ENCODE peak calls at places on chromosomes 13 and 19, in four cellular contexts. One of them, this sample, is unnamed.

GRCh38 chr19:38496603-38497487 is 63.4 kb downstream of the RYR1 start:
- DNase-seq in SK-N-MC: no peak
- DNase-seq in GM23338: no peak
- DNase-seq in HCT116: peak
- DNase-seq in this sample: no peak

GRCh38 chr13:111900390-111901180 is 166.4 kb upstream of the SOX1 start:
- DNase-seq in SK-N-MC: no peak
- DNase-seq in GM23338: no peak
- DNase-seq in HCT116: no peak
- DNase-seq in this sample: no peak

GRCh38 chr19:10566658-10567410 is 1.0 kb upstream of the KRI1 start:
- DNase-seq in SK-N-MC: no peak
- DNase-seq in GM23338: no peak
- DNase-seq in HCT116: no peak
- DNase-seq in this sample: no peak

GRCh38 chr19:51735759-51736449 is 12.1 kb upstream of the HAS1 start:
- DNase-seq in SK-N-MC: no peak
- DNase-seq in GM23338: no peak
- DNase-seq in HCT116: no peak
- DNase-seq in this sample: peak

GRCh38 chr19:22335716-22336115 is 49.5 kb downstream of the ZNF729 start:
- DNase-seq in SK-N-MC: no peak
- DNase-seq in GM23338: no peak
- DNase-seq in HCT116: no peak
- DNase-seq in this sample: no peak

GRCh38 chr13:87678353-87678752 is 7.2 kb downstream of the SLITRK5 start:
- DNase-seq in SK-N-MC: no peak
- DNase-seq in GM23338: no peak
- DNase-seq in HCT116: no peak
- DNase-seq in this sample: no peak

GRCh38 chr19:33388231-33388816 is 14.8 kb downstream of the CEBPG start:
- DNase-seq in SK-N-MC: no peak
- DNase-seq in GM23338: no peak
- DNase-seq in HCT116: no peak
- DNase-seq in this sample: no peak

GRCh38 chr13:75995966-75996365 is 359.8 kb downstream of the LMO7 start:
- DNase-seq in SK-N-MC: no peak
- DNase-seq in GM23338: no peak
- DNase-seq in HCT116: no peak
- DNase-seq in this sample: no peak

GRCh38 chr19:49854861-49855263 is 3.9 kb downstream of the PTOV1 start:
- DNase-seq in SK-N-MC: no peak
- DNase-seq in GM23338: no peak
- DNase-seq in HCT116: no peak
- DNase-seq in this sample: no peak

GRCh38 chr13:95552539-95553270 is at the start of gene CLDN10:
- DNase-seq in SK-N-MC: no peak
- DNase-seq in GM23338: peak
- DNase-seq in HCT116: no peak
- DNase-seq in this sample: no peak

GRCh38 chr19:343941-344624 is 513 bp downstream of the MIER2 start:
- DNase-seq in SK-N-MC: no peak
- DNase-seq in GM23338: peak
- DNase-seq in HCT116: no peak
- DNase-seq in this sample: peak

GRCh38 chr13:47904891-47905290 is 96.2 kb downstream of the SUCLA2 start:
- DNase-seq in SK-N-MC: no peak
- DNase-seq in GM23338: no peak
- DNase-seq in HCT116: no peak
- DNase-seq in this sample: no peak

GRCh38 chr13:49386664-49387063 is 57.2 kb downstream of the CAB39L start:
- DNase-seq in SK-N-MC: no peak
- DNase-seq in GM23338: no peak
- DNase-seq in HCT116: no peak
- DNase-seq in this sample: no peak

GRCh38 chr19:10421240-10421948 is 1.1 kb downstream of the PDE4A start:
- DNase-seq in SK-N-MC: no peak
- DNase-seq in GM23338: no peak
- DNase-seq in HCT116: no peak
- DNase-seq in this sample: no peak

GRCh38 chr19:5172859-5173577 is 167.6 kb downstream of the PTPRS start:
- DNase-seq in SK-N-MC: peak
- DNase-seq in GM23338: no peak
- DNase-seq in HCT116: peak
- DNase-seq in this sample: peak

GRCh38 chr19:35213678-35214632 is 14.6 kb downstream of the FAM187B start:
- DNase-seq in SK-N-MC: peak
- DNase-seq in GM23338: no peak
- DNase-seq in HCT116: peak
- DNase-seq in this sample: peak

GRCh38 chr19:43624933-43625332 is 5.5 kb upstream of the ZNF428 start:
- DNase-seq in SK-N-MC: no peak
- DNase-seq in GM23338: peak
- DNase-seq in HCT116: peak
- DNase-seq in this sample: peak

GRCh38 chr13:43305416-43305815 is 282.0 kb downstream of the DNAJC15 start:
- DNase-seq in SK-N-MC: no peak
- DNase-seq in GM23338: no peak
- DNase-seq in HCT116: no peak
- DNase-seq in this sample: peak

GRCh38 chr13:29561918-29562317 is 33.6 kb downstream of the SLC7A1 start:
- DNase-seq in SK-N-MC: no peak
- DNase-seq in GM23338: peak
- DNase-seq in HCT116: no peak
- DNase-seq in this sample: peak

GRCh38 chr19:1616396-1616795 is 11.1 kb upstream of the UQCR11 start:
- DNase-seq in SK-N-MC: no peak
- DNase-seq in GM23338: no peak
- DNase-seq in HCT116: no peak
- DNase-seq in this sample: peak

GRCh38 chr19:46232938-46233621 is 3.5 kb downstream of the IGFL1 start:
- DNase-seq in SK-N-MC: no peak
- DNase-seq in GM23338: no peak
- DNase-seq in HCT116: no peak
- DNase-seq in this sample: no peak

GRCh38 chr19:942133-942645 is 16.4 kb downstream of the ARID3A start:
- DNase-seq in SK-N-MC: no peak
- DNase-seq in GM23338: no peak
- DNase-seq in HCT116: no peak
- DNase-seq in this sample: no peak

GRCh38 chr13:50829896-50830295 is 13.6 kb downstream of the DLEU7 start:
- DNase-seq in SK-N-MC: no peak
- DNase-seq in GM23338: no peak
- DNase-seq in HCT116: no peak
- DNase-seq in this sample: no peak

GRCh38 chr13:98752111-98752941 is at the start of gene SLC15A1:
- DNase-seq in SK-N-MC: no peak
- DNase-seq in GM23338: peak
- DNase-seq in HCT116: no peak
- DNase-seq in this sample: no peak

GRCh38 chr13:98755116-98755515 is 2.6 kb upstream of the SLC15A1 start:
- DNase-seq in SK-N-MC: no peak
- DNase-seq in GM23338: no peak
- DNase-seq in HCT116: no peak
- DNase-seq in this sample: no peak

GRCh38 chr13:98755729-98756128 is 3.3 kb upstream of the SLC15A1 start:
- DNase-seq in SK-N-MC: no peak
- DNase-seq in GM23338: no peak
- DNase-seq in HCT116: no peak
- DNase-seq in this sample: no peak

GRCh38 chr13:98751397-98752110 is 918 bp downstream of the SLC15A1 start:
- DNase-seq in SK-N-MC: no peak
- DNase-seq in GM23338: peak
- DNase-seq in HCT116: no peak
- DNase-seq in this sample: peak

GRCh38 chr13:98752942-98753290 is 444 bp upstream of the SLC15A1 start:
- DNase-seq in SK-N-MC: no peak
- DNase-seq in GM23338: no peak
- DNase-seq in HCT116: no peak
- DNase-seq in this sample: no peak
- TF ChIP-seq EZH2 in SK-N-MC: no peak
- TF ChIP-seq EZH2 in GM23338: no peak
- TF ChIP-seq EZH2 in HCT116: no peak
- TF ChIP-seq EZH2 in this sample: peak

GRCh38 chr19:47444388-47444821 is 25.1 kb upstream of the MEIS3 start:
- DNase-seq in SK-N-MC: no peak
- DNase-seq in GM23338: peak
- DNase-seq in HCT116: no peak
- DNase-seq in this sample: no peak
- TF ChIP-seq EZH2 in SK-N-MC: no peak
- TF ChIP-seq EZH2 in GM23338: no peak
- TF ChIP-seq EZH2 in HCT116: no peak
- TF ChIP-seq EZH2 in this sample: peak

DNA sequence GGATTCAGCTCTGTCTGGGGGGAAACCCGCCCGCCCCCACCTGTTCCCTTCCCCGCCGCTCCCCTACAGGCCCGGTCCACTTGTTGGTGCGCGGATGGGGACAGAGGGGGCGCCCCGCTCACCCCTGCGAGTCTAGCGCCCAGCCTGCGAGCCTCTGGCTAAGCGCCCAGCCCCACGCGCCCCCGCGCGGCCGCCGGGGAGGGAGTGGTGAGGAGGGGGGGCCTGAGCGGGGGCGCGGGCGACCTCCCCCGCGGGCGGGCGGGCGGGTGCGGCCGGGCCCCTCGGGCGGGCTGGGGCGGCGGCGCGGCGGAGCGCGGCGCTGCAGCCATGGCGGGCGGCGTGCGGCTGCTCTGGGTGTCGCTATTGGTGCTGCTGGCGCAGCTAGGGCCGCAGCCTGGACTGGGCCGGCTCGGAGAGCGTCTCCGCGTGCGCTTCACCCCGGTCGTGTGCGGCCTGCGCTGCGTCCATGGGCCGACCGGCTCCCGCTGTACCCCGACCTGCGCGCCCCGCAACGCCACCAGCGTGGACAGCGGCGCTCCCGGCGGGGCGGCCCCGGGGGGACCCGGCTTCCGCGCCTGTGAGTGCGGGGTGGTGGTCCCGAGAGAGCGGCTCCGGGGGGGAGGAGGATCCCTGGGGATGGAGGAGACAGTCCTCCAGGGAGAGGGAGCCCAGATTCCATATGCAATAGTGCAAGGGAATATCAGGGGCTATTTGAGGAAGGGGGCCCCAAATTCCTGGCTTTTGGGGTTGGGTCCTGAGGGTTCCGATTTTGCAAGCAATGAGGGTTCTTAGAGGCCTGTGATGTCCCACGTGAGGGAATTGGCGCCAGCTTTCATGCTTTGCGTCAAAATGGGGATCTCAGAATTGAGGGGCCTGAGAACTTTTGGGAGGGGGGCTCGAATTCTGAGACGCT is at the start of gene LTBP4:
- DNase-seq in SK-N-MC: no peak
- DNase-seq in GM23338: peak
- DNase-seq in HCT116: no peak
- DNase-seq in this sample: peak
- TF ChIP-seq EZH2 in SK-N-MC: no peak
- TF ChIP-seq EZH2 in GM23338: peak
- TF ChIP-seq EZH2 in HCT116: no peak
- TF ChIP-seq EZH2 in this sample: no peak

DNA sequence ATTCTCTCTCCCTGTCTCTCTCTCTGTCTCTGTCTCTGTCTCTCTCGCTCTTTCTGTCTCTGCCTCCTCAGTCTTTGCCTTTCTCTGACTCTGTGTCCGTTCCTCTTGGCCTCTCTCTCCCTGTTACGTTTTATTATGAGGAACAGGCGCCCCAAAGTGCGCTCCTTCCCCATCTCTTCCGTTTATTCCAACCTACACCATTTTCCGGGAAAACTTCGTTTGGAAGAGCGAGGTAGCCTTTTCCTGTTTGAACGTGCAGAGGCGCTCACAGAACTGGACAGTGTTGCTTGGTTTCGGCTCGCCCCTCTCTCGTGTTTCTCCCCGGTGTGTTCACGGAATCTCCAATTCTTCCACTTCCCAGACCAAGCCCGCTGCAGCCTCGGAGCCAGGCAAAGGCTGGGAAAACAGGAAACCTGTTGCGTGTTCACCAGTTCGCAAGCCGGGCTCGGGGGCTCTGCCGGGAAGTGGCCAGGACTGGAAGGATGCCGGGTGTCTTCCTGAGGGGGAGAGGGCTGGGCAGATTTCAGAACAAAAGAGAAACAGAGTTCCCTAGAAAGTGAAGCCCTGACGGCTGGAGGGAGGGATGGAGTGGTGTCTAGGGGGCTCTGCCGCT is 605 bp downstream of the TMEM255B start:
- DNase-seq in SK-N-MC: no peak
- DNase-seq in GM23338: peak
- DNase-seq in HCT116: no peak
- DNase-seq in this sample: no peak
- TF ChIP-seq EZH2 in SK-N-MC: no peak
- TF ChIP-seq EZH2 in GM23338: peak
- TF ChIP-seq EZH2 in HCT116: no peak
- TF ChIP-seq EZH2 in this sample: peak

GRCh38 chr13:31775148-31775547 is 35.8 kb downstream of the RXFP2 start:
- DNase-seq in SK-N-MC: no peak
- DNase-seq in GM23338: no peak
- DNase-seq in HCT116: no peak
- DNase-seq in this sample: peak
- TF ChIP-seq EZH2 in SK-N-MC: no peak
- TF ChIP-seq EZH2 in GM23338: no peak
- TF ChIP-seq EZH2 in HCT116: no peak
- TF ChIP-seq EZH2 in this sample: no peak

This sample was measured in fibroblast of lung.